ENCODE peak calls at places on chromosomes 7 and 10, in four cellular contexts. V is neural crest cell, E is body of pancreas, K is endothelial cell. N is an unnamed sample.

GRCh38 chr10:7428673-7429350 is 18.0 kb upstream of the SFMBT2 start:
- DNase-seq in E (no peak), V (no peak), K (no peak), N (no peak)

GRCh38 chr10:117431160-117431559 is 55.9 kb upstream of the PDZD8 start:
- DNase-seq in E (no peak), V (no peak), K (no peak), N (peak; percentile 52)

GRCh38 chr7:122416316-122416925 is 111.9 kb upstream of the FEZF1 start:
- DNase-seq in V (no peak), E (no peak), K (no peak), N (no peak)

GRCh38 chr10:34960983-34961382 is 129.2 kb downstream of the CUL2 start:
- DNase-seq in E (no peak), K (no peak), V (no peak), N (no peak)

GRCh38 chr10:78703581-78703980 is 365.2 kb upstream of the ZMIZ1 start:
- DNase-seq in V (no peak), E (no peak), K (no peak), N (no peak)

GRCh38 chr7:72818663-72819366 is 9.2 kb downstream of the TYW1B start:
- DNase-seq in E (no peak), K (no peak), V (no peak), N (no peak)

GRCh38 chr7:98283127-98283886 is 1.8 kb downstream of the BRI3 start:
- DNase-seq in K (no peak), V (no peak), E (peak; percentile 68), N (no peak)

GRCh38 chr10:7956508-7956907 is 98.0 kb upstream of the GATA3 start:
- DNase-seq in K (no peak), E (no peak), V (no peak), N (no peak)

GRCh38 chr10:35040761-35041501 is 49.2 kb downstream of the CUL2 start:
- DNase-seq in E (no peak), V (no peak), K (no peak), N (no peak)

GRCh38 chr7:34392972-34393371 is 265.0 kb upstream of the NPSR1 start:
- DNase-seq in E (no peak), V (no peak), K (no peak), N (no peak)

GRCh38 chr7:157224627-157225026 is 85.9 kb downstream of the UBE3C start:
- DNase-seq in K (no peak), E (peak; percentile 8), V (no peak), N (no peak)

GRCh38 chr7:8433477-8434289 is at the start of gene NXPH1:
- DNase-seq in E (peak; percentile 14), V (peak; percentile 59), K (peak; percentile 80), N (no peak)

GRCh38 chr7:74092964-74093339 is 9.3 kb downstream of the LIMK1 start:
- DNase-seq in V (no peak), E (peak; percentile 63), K (no peak), N (no peak)

GRCh38 chr7:95549818-95550529 is 46.3 kb downstream of the PDK4 start:
- DNase-seq in K (no peak), E (peak; percentile 98), V (no peak), N (peak; percentile 78)

GRCh38 chr10:32161586-32161985 is 105.4 kb upstream of the KIF5B start:
- DNase-seq in K (no peak), V (no peak), E (no peak), N (no peak)

GRCh38 chr7:150755473-150756099 is 18.4 kb downstream of the GIMAP5 start:
- DNase-seq in V (no peak), E (no peak), K (no peak), N (no peak)

GRCh38 chr10:93465806-93466675 is 16.1 kb downstream of the MYOF start:
- DNase-seq in E (peak; percentile 86), K (no peak), V (no peak), N (no peak)

GRCh38 chr7:52749880-52750279 is 285.6 kb upstream of the POM121L12 start:
- DNase-seq in K (peak; percentile 14), E (no peak), V (no peak), N (no peak)

GRCh38 chr10:15824498-15824897 is 35.8 kb downstream of the MINDY3 start:
- DNase-seq in V (no peak), E (no peak), K (no peak), N (no peak)

GRCh38 chr7:138668197-138668596 is 33.0 kb downstream of the SVOPL start:
- DNase-seq in E (no peak), K (no peak), V (no peak), N (no peak)

GRCh38 chr7:30112103-30112713 is 22.6 kb upstream of the MTURN start:
- DNase-seq in K (no peak), V (no peak), E (no peak), N (no peak)

GRCh38 chr10:82390866-82391658 is 516.1 kb downstream of the NRG3 start:
- DNase-seq in K (no peak), V (no peak), E (peak; percentile 73), N (no peak)

GRCh38 chr7:12709731-12710502 is 22.5 kb downstream of the ARL4A start:
- DNase-seq in K (no peak), E (no peak), V (no peak), N (no peak)

GRCh38 chr7:13181221-13181620 is 493.8 kb downstream of the ARL4A start:
- DNase-seq in E (no peak), K (no peak), V (no peak), N (no peak)

GRCh38 chr10:121658111-121658510 is 59.9 kb upstream of the FGFR2 start:
- DNase-seq in V (no peak), E (no peak), K (no peak), N (no peak)

GRCh38 chr10:919481-919880 is 12.0 kb downstream of the LARP4B start:
- DNase-seq in E (no peak), K (no peak), V (no peak), N (no peak)

GRCh38 chr10:74460812-74461211 is 309.8 kb downstream of the ADK start:
- DNase-seq in K (no peak), V (no peak), E (no peak), N (no peak)

GRCh38 chr10:62373995-62374861 is at the start of gene ZNF365:
- DNase-seq in E (peak; percentile 14), K (peak; percentile 34), V (peak; percentile 38), N (peak; percentile 92)

GRCh38 chr7:155981703-155982102 is 169.4 kb upstream of the SHH start:
- DNase-seq in V (no peak), E (no peak), K (no peak), N (no peak)

GRCh38 chr10:133134411-133135115 is 25.5 kb upstream of the KNDC1 start:
- DNase-seq in K (no peak), E (no peak), V (no peak), N (peak; percentile 11)

GRCh38 chr7:148983220-148984146 is 44.8 kb downstream of the PDIA4 start:
- DNase-seq in V (peak; percentile 76), E (peak; percentile 50), K (peak; percentile 75), N (peak; percentile 40)

DNA sequence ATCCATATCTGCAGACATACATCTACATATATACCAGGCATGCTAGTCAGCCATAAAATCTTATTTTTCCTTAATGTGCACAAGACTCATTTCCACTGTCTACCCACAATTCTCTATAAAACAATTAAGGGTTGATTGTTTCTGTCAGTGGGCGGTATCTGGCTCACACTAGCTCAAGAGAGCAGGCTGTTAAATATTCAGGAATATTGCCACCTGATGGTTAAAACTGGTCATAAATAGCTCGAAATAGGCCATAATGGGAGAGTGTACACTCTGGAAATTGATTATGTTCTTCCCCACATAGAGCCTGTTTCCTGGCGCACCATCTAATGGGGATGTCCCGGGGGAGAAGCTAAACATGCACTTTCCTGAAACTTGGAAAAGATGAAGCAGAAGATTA is 620.6 kb upstream of the ANKRD30A start:
- DNase-seq in E (no peak), V (no peak), K (no peak), N (no peak)
- TF ChIP-seq CTCF in E (no peak), V (no peak), K (no peak), N (no peak)

DNA sequence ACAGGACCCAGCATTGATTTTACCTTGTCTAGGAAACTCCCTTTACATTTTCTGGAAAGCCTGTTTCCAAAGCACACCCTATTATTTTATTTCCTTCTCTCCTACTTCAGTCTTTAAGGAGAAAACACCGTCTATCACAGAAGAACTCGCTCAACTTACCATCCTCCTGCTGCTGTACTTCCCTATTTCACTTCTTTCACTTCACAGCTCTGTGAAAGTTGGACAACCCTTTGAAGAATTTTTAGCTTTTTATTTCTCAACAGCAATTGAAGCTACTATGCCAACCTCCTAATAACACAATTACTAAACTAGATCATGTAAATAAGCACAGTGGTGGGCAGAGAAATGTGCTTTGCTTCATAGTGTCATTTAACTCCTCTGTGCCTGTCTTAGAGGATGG is 166.5 kb downstream of the TFEC start:
- DNase-seq in E (no peak), K (no peak), V (no peak), N (no peak)
- TF ChIP-seq CTCF in E (no peak), K (no peak), V (no peak), N (no peak)

GRCh38 chr10:118482393-118483331 is 112.8 kb downstream of the PRLHR start:
- DNase-seq in E (no peak), V (no peak), K (no peak), N (no peak)
- TF ChIP-seq CTCF in E (no peak), V (no peak), K (no peak), N (no peak)

GRCh38 chr10:60461688-60462087 is 72.0 kb upstream of the ANK3 start:
- DNase-seq in K (no peak), E (peak; percentile 4), V (no peak), N (no peak)

GRCh38 chr10:60453031-60453430 is 63.4 kb upstream of the ANK3 start:
- DNase-seq in V (no peak), K (no peak), E (no peak), N (no peak)

GRCh38 chr10:60454336-60454735 is 64.7 kb upstream of the ANK3 start:
- DNase-seq in E (no peak), K (peak; percentile 7), V (no peak), N (no peak)

GRCh38 chr10:60460058-60460457 is 70.4 kb upstream of the ANK3 start:
- DNase-seq in E (peak; percentile 4), V (no peak), K (no peak), N (no peak)

DNA sequence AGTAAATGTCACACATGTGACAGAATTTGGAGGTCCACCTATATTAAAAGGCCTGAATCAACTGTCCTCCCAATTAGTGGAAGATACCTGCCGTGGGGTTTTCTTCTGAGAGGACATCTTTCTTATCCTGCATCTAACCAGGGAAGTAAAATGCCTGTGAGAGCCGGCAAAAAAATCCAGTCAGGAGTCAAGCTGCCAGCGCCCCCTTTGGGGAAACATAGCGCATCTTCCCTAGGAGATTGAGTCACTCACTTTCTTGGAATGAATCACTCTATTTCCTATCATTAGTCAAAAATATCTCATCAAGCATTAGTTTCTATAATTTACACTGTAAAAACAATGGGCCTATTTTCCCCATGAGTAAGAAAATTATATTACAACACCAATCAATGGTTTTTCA is 66.4 kb upstream of the ANK3 start:
- DNase-seq in V (no peak), E (no peak), K (peak; percentile 18), N (no peak)
- TF ChIP-seq CTCF in V (no peak), E (no peak), K (no peak), N (no peak)

N was measured in dorsolateral prefrontal cortex.